ENCODE peak calls at places on chromosomes 6 and 20, in six cellular contexts. L is stromal cell of bone marrow; R is stimulated activated CD4-positive, alpha-beta T cell treated with anti-CD3 and anti-CD28 coated beads, Interleukin-4, amount 100 ng/mL, for 4 hours; C is activated naive CD4-positive, alpha-beta T cell treated with anti-CD3 and anti-CD28 coated beads, Interleukin-2, amount 50 U/mL, for 16 hours; N is cerebellar cortex; Z is HTR-8/SVneo. V is an unnamed sample.

GRCh38 chr20:16691381-16691780 is 38.4 kb upstream of the SNRPB2 start:
- DNase-seq in L (no peak), R (no peak), C (no peak), N (no peak), Z (no peak), V (no peak)

GRCh38 chr6:91276315-91276714 is 689.4 kb upstream of the MAP3K7 start:
- DNase-seq in L (no peak), R (no peak), C (no peak), N (peak), Z (no peak), V (no peak)

GRCh38 chr20:59709636-59710035 is 105.3 kb downstream of the PHACTR3 start:
- DNase-seq in L (no peak), R (no peak), C (no peak), N (no peak), Z (no peak), V (no peak)

GRCh38 chr20:42701948-42702347 is 487.8 kb downstream of the PTPRT start:
- DNase-seq in L (no peak), R (no peak), C (no peak), N (no peak), Z (no peak), V (no peak)

GRCh38 chr6:1613631-1614447 is 4.1 kb downstream of the FOXC1 start:
- DNase-seq in L (no peak), R (no peak), C (no peak), N (no peak), Z (peak), V (no peak)

GRCh38 chr20:1944345-1945099 is 49.3 kb downstream of the SIRPA start:
- DNase-seq in L (no peak), R (no peak), C (no peak), N (no peak), Z (no peak), V (no peak)

GRCh38 chr6:113989675-113990074 is 18.7 kb upstream of the HDAC2 start:
- DNase-seq in L (no peak), R (no peak), C (no peak), N (no peak), Z (no peak), V (no peak)

GRCh38 chr6:121436172-121436965 is 923 bp downstream of the GJA1 start:
- DNase-seq in L (no peak), R (no peak), C (no peak), N (no peak), Z (no peak), V (no peak)

GRCh38 chr6:52522151-52522626 is 54.7 kb downstream of the TRAM2 start:
- DNase-seq in L (peak), R (no peak), C (no peak), N (no peak), Z (no peak), V (peak)

GRCh38 chr6:26222587-26222986 is 135.4 kb downstream of the HFE start:
- DNase-seq in L (no peak), R (no peak), C (no peak), N (no peak), Z (no peak), V (no peak)

GRCh38 chr6:119612871-119613515 is 263.4 kb upstream of the MAN1A1 start:
- DNase-seq in L (peak), R (no peak), C (no peak), N (no peak), Z (no peak), V (no peak)

GRCh38 chr6:53302678-53303360 is 45.9 kb downstream of the ELOVL5 start:
- DNase-seq in L (no peak), R (no peak), C (no peak), N (no peak), Z (peak), V (no peak)

GRCh38 chr20:13085275-13085674 is 76.5 kb downstream of the SPTLC3 start:
- DNase-seq in L (no peak), R (no peak), C (no peak), N (no peak), Z (no peak), V (no peak)

GRCh38 chr6:102907181-102907580 is 1513.7 kb downstream of the GRIK2 start:
- DNase-seq in L (no peak), R (no peak), C (no peak), N (no peak), Z (no peak), V (no peak)

GRCh38 chr6:113856011-113856551 is 1.1 kb upstream of the MARCKS start:
- DNase-seq in L (peak), R (no peak), C (no peak), N (peak), Z (peak), V (no peak)

GRCh38 chr20:16719421-16719820 is 10.4 kb upstream of the SNRPB2 start:
- DNase-seq in L (no peak), R (no peak), C (no peak), N (no peak), Z (no peak), V (no peak)

GRCh38 chr6:157019115-157019628 is 242.0 kb downstream of the ARID1B start:
- DNase-seq in L (no peak), R (no peak), C (no peak), N (peak), Z (no peak), V (no peak)

GRCh38 chr20:48919882-48920526 is 1.5 kb upstream of the ARFGEF2 start:
- DNase-seq in L (no peak), R (no peak), C (no peak), N (no peak), Z (no peak), V (no peak)

GRCh38 chr6:31386977-31387376 is 16.4 kb upstream of the MICA start:
- DNase-seq in L (no peak), R (no peak), C (no peak), N (no peak), Z (no peak), V (no peak)

GRCh38 chr6:156060013-156060412 is 604.4 kb upstream of the NOX3 start:
- DNase-seq in L (no peak), R (no peak), C (no peak), N (no peak), Z (no peak), V (no peak)

GRCh38 chr6:42120895-42121865 is 21.2 kb downstream of the C6orf132 start:
- DNase-seq in L (no peak), R (no peak), C (no peak), N (no peak), Z (peak), V (peak)

GRCh38 chr6:101011165-101011564 is 130.0 kb upstream of the ASCC3 start:
- DNase-seq in L (no peak), R (peak), C (no peak), N (no peak), Z (no peak), V (no peak)

GRCh38 chr20:47357296-47358051 is 975 bp upstream of the ZMYND8 start:
- DNase-seq in L (peak), R (peak), C (peak), N (peak), Z (peak), V (no peak)

GRCh38 chr6:79313254-79313653 is 78.8 kb upstream of the HMGN3 start:
- DNase-seq in L (no peak), R (no peak), C (no peak), N (no peak), Z (no peak), V (no peak)

GRCh38 chr20:2873747-2874041 is 413 bp downstream of the PTPRA start:
- DNase-seq in L (no peak), R (peak), C (peak), N (peak), Z (peak), V (no peak)

GRCh38 chr6:166908812-166909211 is 47.5 kb downstream of the RNASET2 start:
- DNase-seq in L (no peak), R (no peak), C (no peak), N (no peak), Z (no peak), V (no peak)

GRCh38 chr6:137134483-137134882 is 39.0 kb downstream of the IL22RA2 start:
- DNase-seq in L (no peak), R (no peak), C (no peak), N (no peak), Z (no peak), V (no peak)

GRCh38 chr6:18122128-18123093 is at the start of gene NHLRC1:
- DNase-seq in L (peak), R (peak), C (peak), N (peak), Z (peak), V (no peak)

GRCh38 chr6:11918021-11918738 is 93.9 kb upstream of the HIVEP1 start:
- DNase-seq in L (peak), R (no peak), C (no peak), N (no peak), Z (no peak), V (no peak)

GRCh38 chr6:53065266-53066058 is at the start of gene FBXO9:
- DNase-seq in L (no peak), R (peak), C (peak), N (no peak), Z (peak), V (no peak)

GRCh38 chr6:163349001-163349680 is 65.4 kb upstream of the QKI start:
- DNase-seq in L (no peak), R (no peak), C (no peak), N (peak), Z (no peak), V (no peak)

GRCh38 chr20:58251979-58252591 is 23.6 kb upstream of the ANKRD60 start:
- DNase-seq in L (peak), R (no peak), C (no peak), N (no peak), Z (peak), V (peak)

GRCh38 chr6:27532820-27533538 is 60.1 kb upstream of the ZNF184 start:
- DNase-seq in L (no peak), R (no peak), C (no peak), N (no peak), Z (peak), V (no peak)

GRCh38 chr6:158316022-158316421 is 3.8 kb downstream of the TULP4 start:
- DNase-seq in L (no peak), R (no peak), C (no peak), N (no peak), Z (no peak), V (no peak)

GRCh38 chr6:163941471-163941980 is 527.0 kb downstream of the QKI start:
- DNase-seq in L (no peak), R (no peak), C (no peak), N (no peak), Z (no peak), V (no peak)

V was measured in HS-27A.